ENCODE peak calls at places on chromosomes 16 and 17, in five cellular contexts. U is A549, O is K562, H is GM12878, N is HepG2. S is an unnamed sample.

GRCh38 chr17:83009414-83010322 is 69.7 kb upstream of the METRNL start:
- DNase-seq in U (no peak), O (no peak), H (no peak), N (no peak), S (no peak)

GRCh38 chr16:30521873-30522641 is 4.3 kb downstream of the ZNF768 start:
- DNase-seq in U (peak), O (no peak), H (no peak), N (peak), S (no peak)

GRCh38 chr17:259341-259976 is 78.0 kb upstream of the DOC2B start:
- DNase-seq in U (no peak), O (no peak), H (no peak), N (no peak), S (peak)

GRCh38 chr17:32627233-32628008 is 140.6 kb downstream of the CDK5R1 start:
- DNase-seq in U (no peak), O (no peak), H (no peak), N (no peak), S (no peak)

GRCh38 chr17:47823519-47823918 is 1.9 kb upstream of the OSBPL7 start:
- DNase-seq in U (no peak), O (no peak), H (no peak), N (no peak), S (no peak)

GRCh38 chr16:117381-118365 is 20.8 kb downstream of the NPRL3 start:
- DNase-seq in U (peak), O (peak), H (no peak), N (peak), S (peak)

GRCh38 chr17:59666235-59666634 is 41.0 kb downstream of the PTRH2 start:
- DNase-seq in U (no peak), O (no peak), H (no peak), N (no peak), S (no peak)

GRCh38 chr17:10117085-10117484 is 81.3 kb downstream of the GAS7 start:
- DNase-seq in U (no peak), O (no peak), H (no peak), N (no peak), S (no peak)

GRCh38 chr17:79830763-79831366 is 8.4 kb downstream of the CBX4 start:
- DNase-seq in U (no peak), O (peak), H (no peak), N (peak), S (no peak)

GRCh38 chr17:68595986-68596385 is 5.2 kb downstream of the FAM20A start:
- DNase-seq in U (no peak), O (no peak), H (no peak), N (no peak), S (no peak)

GRCh38 chr16:77918792-77919707 is 103.3 kb upstream of the CLEC3A start:
- DNase-seq in U (peak), O (no peak), H (no peak), N (peak), S (peak)

GRCh38 chr17:60077672-60078519 is 825 bp downstream of the HEATR6 start:
- DNase-seq in U (no peak), O (peak), H (no peak), N (no peak), S (no peak)

GRCh38 chr16:51152691-51153261 is 1.7 kb upstream of the SALL1 start:
- DNase-seq in U (no peak), O (no peak), H (no peak), N (no peak), S (no peak)

GRCh38 chr16:616771-617586 is 13.8 kb upstream of the WFIKKN1 start:
- DNase-seq in U (no peak), O (no peak), H (no peak), N (no peak), S (no peak)

GRCh38 chr17:54967621-54968258 is 714 bp downstream of the COX11 start:
- DNase-seq in U (peak), O (peak), H (no peak), N (peak), S (no peak)

GRCh38 chr17:77933777-77934398 is 24.6 kb upstream of the TNRC6C start:
- DNase-seq in U (no peak), O (no peak), H (no peak), N (no peak), S (no peak)

GRCh38 chr16:67259705-67260104 is 10.9 kb downstream of the SLC9A5 start:
- DNase-seq in U (no peak), O (no peak), H (no peak), N (no peak), S (no peak)

GRCh38 chr16:2211923-2212347 is 1.3 kb upstream of the BRICD5 start:
- DNase-seq in U (no peak), O (no peak), H (no peak), N (no peak), S (no peak)

GRCh38 chr17:7573324-7574080 is 5.9 kb upstream of the CD68 start:
- DNase-seq in U (peak), O (peak), H (no peak), N (peak), S (peak)

GRCh38 chr16:56771558-56772279 is 41.8 kb downstream of the NUP93 start:
- DNase-seq in U (no peak), O (no peak), H (no peak), N (no peak), S (no peak)
- TF ChIP-seq MYC in U (no peak), O (no peak), H (no peak), N (no peak), S (no peak)

GRCh38 chr16:62225675-62226074 is 189.4 kb upstream of the CDH8 start:
- DNase-seq in U (peak), O (peak), H (peak), N (peak), S (no peak)
- H3K4me2 ChIP-seq in U (peak), O (no peak), H (no peak), N (peak), S (no peak)

DNA sequence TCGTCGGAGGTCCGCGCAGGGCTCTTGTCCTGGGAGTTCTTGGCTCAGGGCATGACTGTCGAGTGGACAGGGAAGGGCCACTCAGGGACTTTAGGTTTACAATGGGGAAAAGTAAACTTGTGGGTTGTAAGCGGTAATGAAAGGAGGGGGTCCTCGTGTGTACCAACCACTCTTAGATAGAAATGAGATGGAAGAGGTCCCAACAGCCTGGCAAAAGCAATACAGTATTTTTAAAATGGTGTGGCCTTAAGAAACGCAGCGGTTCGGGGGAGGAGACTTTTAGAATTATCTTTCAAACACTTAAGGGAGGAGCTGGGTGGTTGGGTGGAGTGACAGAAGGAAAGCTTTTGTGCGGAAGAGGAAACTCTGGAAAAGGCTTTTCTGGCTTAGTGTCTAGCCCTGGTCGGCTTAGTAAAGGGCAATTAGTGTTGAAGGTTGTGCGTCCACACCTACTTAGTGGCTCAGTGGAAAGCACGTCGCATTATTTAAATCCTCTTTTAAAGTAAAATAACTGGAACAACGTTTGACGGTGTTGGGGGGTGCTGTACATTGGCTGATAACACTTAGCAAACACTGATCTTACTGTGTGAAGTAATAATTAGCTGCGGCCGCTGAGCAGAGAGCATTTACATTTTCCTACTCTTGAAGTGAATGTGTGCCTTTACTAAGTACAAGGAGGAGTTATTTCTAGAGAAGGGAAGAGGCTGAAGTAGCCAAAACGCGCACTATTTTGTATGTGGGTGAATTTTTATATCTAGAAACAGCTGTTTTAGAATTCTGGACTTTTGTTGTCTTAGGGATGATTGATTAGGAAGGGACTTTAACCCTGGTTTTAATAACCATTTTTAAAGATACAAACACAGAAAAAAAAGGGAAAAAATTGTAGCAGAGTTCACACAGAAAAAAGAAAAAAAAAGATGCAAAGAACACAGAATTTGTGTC is 1.0 kb downstream of the WSB1 start:
- DNase-seq in U (peak), O (peak), H (peak), N (peak), S (peak)
- TF ChIP-seq POLR2A in U (no peak), O (no peak), H (no peak), N (peak), S (peak)

DNA sequence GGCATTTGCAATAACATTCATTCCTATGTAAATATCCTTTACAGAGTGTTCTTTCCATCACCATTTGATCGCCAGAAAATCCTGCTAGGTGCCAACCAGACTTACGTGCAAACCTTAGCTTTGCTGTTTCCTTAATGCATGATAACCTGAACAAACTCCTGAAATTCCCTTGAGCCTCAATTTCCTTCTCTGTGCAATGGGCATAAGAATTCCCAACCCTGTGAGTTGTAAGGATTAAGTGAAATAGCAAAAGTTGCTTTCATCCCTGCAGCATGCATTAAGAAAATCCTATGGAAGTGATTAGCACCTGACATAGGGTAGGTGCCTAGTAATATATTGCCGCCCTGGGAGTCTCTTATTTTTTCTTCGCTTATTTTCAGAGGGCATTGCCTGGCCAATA is 272.7 kb downstream of the MAF start:
- DNase-seq in U (no peak), O (no peak), H (no peak), N (no peak), S (no peak)
- TF ChIP-seq MYC in U (no peak), O (no peak), H (no peak), N (no peak), S (no peak)

GRCh38 chr17:49252148-49252682 is 21.6 kb upstream of the PHOSPHO1 start:
- DNase-seq in U (peak), O (peak), H (no peak), N (peak), S (no peak)
- H3K4me2 ChIP-seq in U (no peak), O (peak), H (no peak), N (no peak), S (no peak)

GRCh38 chr17:28726912-28727726 is 1.1 kb upstream of the TLCD1 start:
- DNase-seq in U (peak), O (peak), H (peak), N (peak), S (peak)

GRCh38 chr17:28725166-28725659 is 820 bp downstream of the TLCD1 start:
- DNase-seq in U (peak), O (peak), H (no peak), N (peak), S (peak)

GRCh38 chr17:28726396-28726911 is 421 bp upstream of the TLCD1 start:
- DNase-seq in U (peak), O (no peak), H (no peak), N (peak), S (no peak)

GRCh38 chr17:28724500-28725165 is 1.4 kb downstream of the TLCD1 start:
- DNase-seq in U (peak), O (no peak), H (no peak), N (no peak), S (no peak)

DNA sequence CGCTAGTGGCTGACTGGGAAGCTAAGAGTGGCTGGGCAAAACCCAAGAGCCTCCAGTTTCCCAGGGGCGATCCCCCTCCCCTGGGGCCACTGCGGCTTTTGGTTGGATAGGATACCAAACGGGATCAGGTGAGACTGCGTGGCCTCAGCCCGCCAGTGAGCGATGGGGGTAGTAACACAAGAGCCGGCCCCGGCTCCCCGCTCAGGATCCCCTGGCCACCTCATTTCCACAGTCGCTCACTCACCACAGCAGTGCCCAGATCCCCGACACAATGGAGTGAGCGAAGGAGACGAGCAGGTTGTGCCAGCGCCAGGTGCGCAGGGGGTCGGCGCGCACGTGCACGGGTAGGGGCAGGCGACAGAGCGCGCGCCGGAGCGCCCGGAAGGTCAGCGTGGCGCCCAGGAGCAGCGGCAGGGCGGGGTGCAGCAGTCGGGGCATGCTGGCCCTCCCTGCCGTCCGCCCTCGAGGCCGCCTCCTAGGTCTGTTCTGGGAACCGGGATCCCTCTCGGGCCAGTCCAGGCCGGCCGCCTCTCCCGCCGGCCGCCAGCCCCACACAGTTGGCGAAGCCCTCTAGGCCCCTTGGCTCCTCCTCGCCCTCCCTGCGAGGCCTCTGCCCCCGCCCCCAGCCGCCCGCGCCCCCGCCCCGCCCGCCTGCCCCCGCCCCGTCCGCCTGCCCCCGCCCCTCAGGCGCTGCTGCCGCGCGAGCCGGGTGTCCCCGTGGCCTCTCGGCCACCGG is at the start of gene TLCD1:
- DNase-seq in U (peak), O (peak), H (no peak), N (peak), S (peak)
- TF ChIP-seq POLR2A in U (peak), O (peak), H (peak), N (peak), S (peak)

DNA sequence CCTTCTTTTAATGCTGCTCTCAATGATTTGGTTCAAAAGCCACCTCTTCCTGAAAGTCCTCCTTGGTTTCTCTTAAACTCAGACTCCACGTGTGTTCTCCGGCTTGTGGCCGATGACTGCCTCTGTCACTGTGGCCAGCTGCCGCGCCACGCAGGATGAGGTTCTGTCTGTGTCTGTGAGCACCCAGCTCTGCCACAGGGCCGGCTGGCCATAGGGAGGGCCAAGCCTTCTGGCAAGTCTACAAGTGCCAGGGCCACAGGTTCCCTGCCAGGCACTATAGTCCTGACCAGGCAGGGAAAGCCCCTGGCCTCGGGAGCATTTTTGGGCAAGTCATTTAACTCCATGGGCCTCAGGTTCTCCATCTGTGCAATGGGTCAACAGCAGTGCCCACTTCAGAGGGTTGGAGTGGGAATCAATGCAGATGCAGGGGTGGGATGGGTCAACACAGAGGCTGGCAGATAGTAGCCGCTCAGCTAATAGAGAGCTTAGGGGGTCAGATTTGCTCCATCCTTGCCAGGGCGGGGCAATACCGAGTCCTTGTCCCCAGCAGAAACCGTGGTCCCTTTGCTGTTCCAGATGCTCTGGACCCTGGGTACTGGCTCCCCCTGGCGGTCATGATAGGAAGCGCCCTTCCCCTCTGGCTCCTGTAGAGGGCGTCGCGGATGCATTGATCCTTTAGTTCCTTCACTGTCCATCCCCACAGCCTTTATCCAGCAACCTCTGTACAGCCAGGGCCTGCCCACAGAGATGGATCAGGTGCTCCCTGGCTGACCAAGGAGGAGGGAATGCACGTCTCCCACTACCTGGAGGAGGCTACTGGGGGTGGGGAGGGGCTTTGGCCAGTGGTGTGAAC is 19.3 kb upstream of the ADGRG3 start:
- DNase-seq in U (peak), O (peak), H (peak), N (peak), S (peak)
- TF ChIP-seq MYC in U (no peak), O (no peak), H (no peak), N (peak), S (no peak)

GRCh38 chr17:63140255-63140654 is 174.2 kb downstream of the TANC2 start:
- DNase-seq in U (no peak), O (no peak), H (peak), N (no peak), S (peak)
- H3K4me2 ChIP-seq in U (no peak), O (no peak), H (no peak), N (no peak), S (no peak)

S was measured in endothelial cell of umbilical vein.